ENCODE peak calls at places on chromosomes 2 and 18, in seven cellular contexts. One of them, this sample, is unnamed.

GRCh38 chr2:237184192-237184922 is 98.7 kb downstream of the COPS8 start:
- DNase-seq in right lobe of liver: no peak
- DNase-seq in Panc1: no peak
- DNase-seq in mesendoderm: no peak
- DNase-seq in AG04450: peak; percentile 86
- DNase-seq in GM23248: peak; percentile 85
- DNase-seq in left ventricle myocardium inferior: no peak
- DNase-seq in this sample: no peak

GRCh38 chr18:22347624-22348511 is 69.8 kb downstream of the CTAGE1 start:
- DNase-seq in left ventricle myocardium inferior: peak; percentile 49
- DNase-seq in right lobe of liver: no peak
- DNase-seq in Panc1: no peak
- DNase-seq in GM23248: peak; percentile 57
- DNase-seq in AG04450: no peak
- DNase-seq in mesendoderm: peak; percentile 40
- DNase-seq in this sample: peak; percentile 75

GRCh38 chr2:108616731-108617161 is 82.5 kb downstream of the LIMS1 start:
- DNase-seq in Panc1: no peak
- DNase-seq in right lobe of liver: no peak
- DNase-seq in mesendoderm: no peak
- DNase-seq in left ventricle myocardium inferior: no peak
- DNase-seq in GM23248: peak; percentile 10
- DNase-seq in AG04450: no peak
- DNase-seq in this sample: no peak

GRCh38 chr2:46336560-46336959 is 39.4 kb downstream of the EPAS1 start:
- DNase-seq in Panc1: no peak
- DNase-seq in AG04450: no peak
- DNase-seq in mesendoderm: no peak
- DNase-seq in right lobe of liver: no peak
- DNase-seq in GM23248: peak; percentile 77
- DNase-seq in left ventricle myocardium inferior: no peak
- DNase-seq in this sample: no peak

GRCh38 chr2:187213788-187214187 is 234.3 kb downstream of the CALCRL start:
- DNase-seq in GM23248: no peak
- DNase-seq in mesendoderm: no peak
- DNase-seq in Panc1: no peak
- DNase-seq in AG04450: no peak
- DNase-seq in right lobe of liver: no peak
- DNase-seq in left ventricle myocardium inferior: no peak
- DNase-seq in this sample: no peak

GRCh38 chr2:69535739-69536374 is 98.6 kb upstream of the NFU1 start:
- DNase-seq in Panc1: no peak
- DNase-seq in right lobe of liver: no peak
- DNase-seq in GM23248: no peak
- DNase-seq in left ventricle myocardium inferior: no peak
- DNase-seq in AG04450: no peak
- DNase-seq in mesendoderm: no peak
- DNase-seq in this sample: no peak

GRCh38 chr2:10811552-10811951 is 1.0 kb downstream of the PDIA6 start:
- DNase-seq in GM23248: no peak
- DNase-seq in AG04450: no peak
- DNase-seq in left ventricle myocardium inferior: no peak
- DNase-seq in Panc1: no peak
- DNase-seq in right lobe of liver: no peak
- DNase-seq in mesendoderm: peak; percentile 58
- DNase-seq in this sample: peak; percentile 64

GRCh38 chr2:172704072-172704936 is 31.3 kb upstream of the RAPGEF4 start:
- DNase-seq in mesendoderm: peak; percentile 53
- DNase-seq in GM23248: peak; percentile 55
- DNase-seq in right lobe of liver: no peak
- DNase-seq in AG04450: no peak
- DNase-seq in left ventricle myocardium inferior: no peak
- DNase-seq in Panc1: no peak
- DNase-seq in this sample: peak; percentile 51

GRCh38 chr2:227942021-227942420 is 70.6 kb downstream of the DAW1 start:
- DNase-seq in GM23248: peak; percentile 18
- DNase-seq in left ventricle myocardium inferior: no peak
- DNase-seq in AG04450: no peak
- DNase-seq in Panc1: no peak
- DNase-seq in mesendoderm: no peak
- DNase-seq in right lobe of liver: no peak
- DNase-seq in this sample: no peak

GRCh38 chr2:204114294-204114693 is 177.7 kb downstream of the ICOS start:
- DNase-seq in AG04450: no peak
- DNase-seq in left ventricle myocardium inferior: no peak
- DNase-seq in Panc1: no peak
- DNase-seq in GM23248: no peak
- DNase-seq in mesendoderm: peak; percentile 62
- DNase-seq in right lobe of liver: no peak
- DNase-seq in this sample: peak; percentile 56

GRCh38 chr2:150625300-150625699 is 137.8 kb upstream of the RND3 start:
- DNase-seq in AG04450: no peak
- DNase-seq in Panc1: no peak
- DNase-seq in right lobe of liver: no peak
- DNase-seq in mesendoderm: no peak
- DNase-seq in left ventricle myocardium inferior: no peak
- DNase-seq in GM23248: peak; percentile 65
- DNase-seq in this sample: no peak

DNA sequence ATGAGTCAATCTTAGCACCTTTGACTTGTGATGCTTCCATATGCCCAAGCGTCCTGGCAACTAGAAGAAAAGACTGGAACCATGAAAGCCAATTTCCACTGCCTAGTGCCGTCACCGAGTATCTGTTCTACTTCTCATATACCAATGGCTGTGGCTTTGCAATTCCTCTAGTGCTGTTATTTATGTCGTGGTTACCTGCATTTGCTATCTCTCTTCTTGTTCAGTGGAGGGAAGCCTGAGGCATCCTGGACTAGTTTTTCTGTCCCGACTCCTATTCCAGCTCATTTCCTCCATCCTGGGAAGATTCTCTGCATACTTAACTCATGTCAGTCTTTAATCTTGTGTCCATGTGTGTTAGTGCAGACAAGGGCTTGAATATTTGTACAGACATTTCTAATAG is 117.9 kb downstream of the FEZ2 start:
- DNase-seq in Panc1: no peak
- DNase-seq in mesendoderm: no peak
- DNase-seq in right lobe of liver: no peak
- DNase-seq in GM23248: no peak
- DNase-seq in left ventricle myocardium inferior: no peak
- DNase-seq in AG04450: no peak
- DNase-seq in this sample: no peak
- H3K27ac ChIP-seq in Panc1: peak overlapping the region; percentile 98
- H3K27ac ChIP-seq in mesendoderm: no peak overlapping the region
- H3K27ac ChIP-seq in right lobe of liver: no peak overlapping the region
- H3K27ac ChIP-seq in GM23248: peak overlapping the region; percentile 79
- H3K27ac ChIP-seq in left ventricle myocardium inferior: no peak overlapping the region
- H3K27ac ChIP-seq in AG04450: no peak overlapping the region
- H3K27ac ChIP-seq in this sample: no peak overlapping the region

GRCh38 chr2:133421516-133422324 is 146.5 kb downstream of the NCKAP5 start:
- DNase-seq in Panc1: no peak
- DNase-seq in left ventricle myocardium inferior: peak; percentile 15
- DNase-seq in mesendoderm: peak; percentile 60
- DNase-seq in GM23248: peak; percentile 40
- DNase-seq in right lobe of liver: peak; percentile 57
- DNase-seq in AG04450: peak; percentile 24
- DNase-seq in this sample: peak; percentile 68

GRCh38 chr2:133420748-133421147 is 147.5 kb downstream of the NCKAP5 start:
- DNase-seq in mesendoderm: no peak
- DNase-seq in right lobe of liver: no peak
- DNase-seq in GM23248: no peak
- DNase-seq in Panc1: no peak
- DNase-seq in AG04450: no peak
- DNase-seq in left ventricle myocardium inferior: no peak
- DNase-seq in this sample: no peak

GRCh38 chr2:133422946-133423345 is 145.3 kb downstream of the NCKAP5 start:
- DNase-seq in left ventricle myocardium inferior: no peak
- DNase-seq in GM23248: peak; percentile 50
- DNase-seq in Panc1: no peak
- DNase-seq in right lobe of liver: no peak
- DNase-seq in AG04450: peak; percentile 20
- DNase-seq in mesendoderm: no peak
- DNase-seq in this sample: peak; percentile 62

GRCh38 chr2:133424876-133425275 is 143.4 kb downstream of the NCKAP5 start:
- DNase-seq in mesendoderm: no peak
- DNase-seq in left ventricle myocardium inferior: no peak
- DNase-seq in GM23248: peak; percentile 31
- DNase-seq in Panc1: no peak
- DNase-seq in AG04450: no peak
- DNase-seq in right lobe of liver: no peak
- DNase-seq in this sample: no peak
- H3K27me3 ChIP-seq in mesendoderm: no peaks in the 10 kb centered on the region
- H3K27me3 ChIP-seq in left ventricle myocardium inferior: no peaks in the 10 kb centered on the region
- H3K27me3 ChIP-seq in GM23248: no peaks in the 10 kb centered on the region
- H3K27me3 ChIP-seq in Panc1: no peaks in the 10 kb centered on the region
- H3K27me3 ChIP-seq in AG04450: no peaks in the 10 kb centered on the region
- H3K27me3 ChIP-seq in right lobe of liver: no peaks in the 10 kb centered on the region
- H3K27me3 ChIP-seq in this sample: no peaks in the 10 kb centered on the region

GRCh38 chr2:118889995-118890394 is 42.5 kb upstream of the EN1 start:
- DNase-seq in right lobe of liver: no peak
- DNase-seq in AG04450: no peak
- DNase-seq in left ventricle myocardium inferior: no peak
- DNase-seq in mesendoderm: no peak
- DNase-seq in GM23248: peak; percentile 15
- DNase-seq in Panc1: no peak
- DNase-seq in this sample: no peak

GRCh38 chr2:118893100-118893499 is 45.7 kb upstream of the EN1 start:
- DNase-seq in AG04450: no peak
- DNase-seq in left ventricle myocardium inferior: no peak
- DNase-seq in right lobe of liver: no peak
- DNase-seq in GM23248: no peak
- DNase-seq in Panc1: no peak
- DNase-seq in mesendoderm: no peak
- DNase-seq in this sample: no peak
- H3K4me3 ChIP-seq in AG04450: no peak overlapping the region
- H3K4me3 ChIP-seq in left ventricle myocardium inferior: no peak overlapping the region
- H3K4me3 ChIP-seq in right lobe of liver: no peak overlapping the region
- H3K4me3 ChIP-seq in GM23248: no peak overlapping the region
- H3K4me3 ChIP-seq in Panc1: no peak overlapping the region
- H3K4me3 ChIP-seq in mesendoderm: no peak overlapping the region
- H3K4me3 ChIP-seq in this sample: no peak overlapping the region

DNA sequence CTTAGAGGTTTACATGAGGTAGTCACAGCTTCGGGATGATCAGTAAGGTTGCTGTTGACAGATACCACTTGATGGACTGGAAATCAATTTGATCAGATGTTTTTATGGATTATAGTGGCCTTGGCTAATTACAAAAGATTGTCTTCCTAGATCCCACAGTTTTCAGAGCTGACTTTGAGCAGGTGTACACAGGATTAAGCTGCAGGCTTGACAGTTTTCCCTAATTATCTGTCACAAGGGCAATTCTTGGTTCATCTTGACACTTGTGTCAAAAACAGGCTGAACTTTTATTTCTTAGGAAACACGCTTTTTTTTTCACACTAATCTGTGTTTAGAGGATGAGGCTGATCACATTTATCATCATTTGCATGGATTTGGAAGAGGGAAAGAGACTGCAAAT is 824.0 kb upstream of the PIK3C3 start:
- DNase-seq in Panc1: no peak
- DNase-seq in right lobe of liver: no peak
- DNase-seq in mesendoderm: no peak
- DNase-seq in AG04450: no peak
- DNase-seq in left ventricle myocardium inferior: no peak
- DNase-seq in GM23248: no peak
- DNase-seq in this sample: no peak
- H3K27ac ChIP-seq in Panc1: no peak overlapping the region
- H3K27ac ChIP-seq in right lobe of liver: no peak overlapping the region
- H3K27ac ChIP-seq in mesendoderm: no peak overlapping the region
- H3K27ac ChIP-seq in AG04450: no peak overlapping the region
- H3K27ac ChIP-seq in left ventricle myocardium inferior: no peak overlapping the region
- H3K27ac ChIP-seq in GM23248: no peak overlapping the region
- H3K27ac ChIP-seq in this sample: no peak overlapping the region

GRCh38 chr2:174327559-174327897 is 7.2 kb upstream of the SP9 start:
- DNase-seq in AG04450: no peak
- DNase-seq in mesendoderm: no peak
- DNase-seq in left ventricle myocardium inferior: no peak
- DNase-seq in Panc1: no peak
- DNase-seq in right lobe of liver: no peak
- DNase-seq in GM23248: no peak
- DNase-seq in this sample: no peak
- H3K27me3 ChIP-seq in AG04450: peaks cover 84% of the 10 kb centered on the region
- H3K27me3 ChIP-seq in mesendoderm: peaks cover 41% of the 10 kb centered on the region
- H3K27me3 ChIP-seq in left ventricle myocardium inferior: peaks cover 100% of the 10 kb centered on the region
- H3K27me3 ChIP-seq in Panc1: no peaks in the 10 kb centered on the region
- H3K27me3 ChIP-seq in right lobe of liver: peaks cover 22% of the 10 kb centered on the region
- H3K27me3 ChIP-seq in GM23248: peaks cover 35% of the 10 kb centered on the region
- H3K27me3 ChIP-seq in this sample: peaks cover 72% of the 10 kb centered on the region

DNA sequence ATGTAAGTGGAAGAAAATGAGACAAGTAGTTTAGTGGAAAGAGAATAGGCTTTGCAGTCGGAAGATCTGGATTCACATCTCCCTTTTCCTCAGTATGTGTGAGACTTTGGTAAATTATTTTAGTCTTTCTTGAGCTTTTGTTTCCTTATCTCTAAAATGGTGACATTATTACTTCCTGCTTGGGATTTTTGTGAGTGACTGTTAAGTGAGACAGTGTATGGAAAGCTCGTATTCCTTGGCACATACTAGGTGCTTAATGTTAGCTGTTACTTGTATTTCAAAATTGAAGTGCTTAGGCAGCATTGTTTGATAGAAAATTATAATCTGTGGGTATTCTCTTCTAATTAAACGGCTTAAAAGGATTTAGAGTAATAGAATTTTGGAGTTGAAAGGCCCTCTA is 2.0 kb downstream of the ZNF638 start:
- DNase-seq in right lobe of liver: no peak
- DNase-seq in left ventricle myocardium inferior: no peak
- DNase-seq in GM23248: peak; percentile 16
- DNase-seq in Panc1: no peak
- DNase-seq in mesendoderm: peak; percentile 30
- DNase-seq in AG04450: no peak
- DNase-seq in this sample: no peak
- H3K4me3 ChIP-seq in right lobe of liver: peak overlapping the region; percentile 92
- H3K4me3 ChIP-seq in left ventricle myocardium inferior: peak overlapping the region; percentile 97
- H3K4me3 ChIP-seq in GM23248: peak overlapping the region; percentile 93
- H3K4me3 ChIP-seq in Panc1: peak overlapping the region; percentile 96
- H3K4me3 ChIP-seq in mesendoderm: no peak overlapping the region
- H3K4me3 ChIP-seq in AG04450: peak overlapping the region; percentile 98
- H3K4me3 ChIP-seq in this sample: peak overlapping the region; percentile 90

GRCh38 chr2:39514825-39515224 is 77.7 kb upstream of the MAP4K3 start:
- DNase-seq in Panc1: no peak
- DNase-seq in AG04450: no peak
- DNase-seq in GM23248: no peak
- DNase-seq in right lobe of liver: no peak
- DNase-seq in mesendoderm: no peak
- DNase-seq in left ventricle myocardium inferior: no peak
- DNase-seq in this sample: no peak
- H3K27ac ChIP-seq in Panc1: no peak overlapping the region
- H3K27ac ChIP-seq in AG04450: no peak overlapping the region
- H3K27ac ChIP-seq in GM23248: no peak overlapping the region
- H3K27ac ChIP-seq in right lobe of liver: no peak overlapping the region
- H3K27ac ChIP-seq in mesendoderm: no peak overlapping the region
- H3K27ac ChIP-seq in left ventricle myocardium inferior: peak overlapping the region; percentile 85
- H3K27ac ChIP-seq in this sample: no peak overlapping the region